ENCODE peak calls at places on chromosome 10, in ten cellular contexts. One of them, this sample, is unnamed.
A peak's percentile ranks its signal among the peaks of the same experiment; 100 is the strongest.

GRCh38 chr10:132145002-132145401 is 41.7 kb upstream of the DPYSL4 start:
- DNase-seq in CD4-positive, alpha-beta T cell: no peak
- DNase-seq in retina: no peak
- DNase-seq in NCI-H345: no peak
- DNase-seq in NCI-H510A: no peak
- DNase-seq in globus pallidus: no peak
- DNase-seq in Calu3: no peak
- DNase-seq in body of pancreas: no peak
- DNase-seq in stomach: no peak
- DNase-seq in AG08396: no peak
- DNase-seq in this sample: no peak

GRCh38 chr10:114565066-114565465 is 93.0 kb downstream of the ABLIM1 start:
- DNase-seq in CD4-positive, alpha-beta T cell: no peak
- DNase-seq in Calu3: no peak
- DNase-seq in globus pallidus: no peak
- DNase-seq in NCI-H510A: no peak
- DNase-seq in AG08396: peak; percentile 17
- DNase-seq in retina: no peak
- DNase-seq in body of pancreas: no peak
- DNase-seq in NCI-H345: no peak
- DNase-seq in stomach: no peak
- DNase-seq in this sample: no peak

GRCh38 chr10:43407148-43407575 is 1.8 kb downstream of the HNRNPF start:
- DNase-seq in Calu3: peak; percentile 55
- DNase-seq in stomach: peak; percentile 66
- DNase-seq in retina: peak; percentile 60
- DNase-seq in body of pancreas: peak; percentile 45
- DNase-seq in NCI-H510A: no peak
- DNase-seq in AG08396: peak; percentile 79
- DNase-seq in CD4-positive, alpha-beta T cell: peak; percentile 43
- DNase-seq in NCI-H345: peak; percentile 11
- DNase-seq in globus pallidus: peak; percentile 43
- DNase-seq in this sample: no peak

GRCh38 chr10:234708-235406 is 99.6 kb downstream of the ZMYND11 start:
- DNase-seq in body of pancreas: no peak
- DNase-seq in CD4-positive, alpha-beta T cell: no peak
- DNase-seq in stomach: no peak
- DNase-seq in NCI-H510A: no peak
- DNase-seq in Calu3: no peak
- DNase-seq in NCI-H345: no peak
- DNase-seq in retina: peak; percentile 24
- DNase-seq in globus pallidus: no peak
- DNase-seq in AG08396: no peak
- DNase-seq in this sample: no peak

GRCh38 chr10:22927661-22928403 is at the start of gene ARMC3:
- DNase-seq in globus pallidus: peak; percentile 83
- DNase-seq in AG08396: peak; percentile 52
- DNase-seq in CD4-positive, alpha-beta T cell: peak; percentile 31
- DNase-seq in NCI-H510A: peak; percentile 9
- DNase-seq in Calu3: peak; percentile 88
- DNase-seq in body of pancreas: peak; percentile 73
- DNase-seq in stomach: peak; percentile 59
- DNase-seq in retina: peak; percentile 89
- DNase-seq in NCI-H345: peak; percentile 59
- DNase-seq in this sample: no peak

GRCh38 chr10:23344251-23344841 is at the start of gene C10orf67:
- DNase-seq in retina: peak; percentile 88
- DNase-seq in CD4-positive, alpha-beta T cell: peak; percentile 20
- DNase-seq in globus pallidus: peak; percentile 78
- DNase-seq in Calu3: peak; percentile 49
- DNase-seq in AG08396: peak; percentile 13
- DNase-seq in NCI-H345: no peak
- DNase-seq in stomach: no peak
- DNase-seq in NCI-H510A: no peak
- DNase-seq in body of pancreas: peak; percentile 5
- DNase-seq in this sample: no peak

GRCh38 chr10:25678666-25679065 is 255.4 kb upstream of the MYO3A start:
- DNase-seq in Calu3: no peak
- DNase-seq in CD4-positive, alpha-beta T cell: no peak
- DNase-seq in NCI-H345: no peak
- DNase-seq in stomach: no peak
- DNase-seq in retina: no peak
- DNase-seq in globus pallidus: no peak
- DNase-seq in body of pancreas: no peak
- DNase-seq in NCI-H510A: no peak
- DNase-seq in AG08396: no peak
- DNase-seq in this sample: no peak

GRCh38 chr10:101565370-101565900 is 22.6 kb downstream of the POLL start:
- DNase-seq in retina: no peak
- DNase-seq in NCI-H345: no peak
- DNase-seq in NCI-H510A: no peak
- DNase-seq in body of pancreas: no peak
- DNase-seq in Calu3: no peak
- DNase-seq in CD4-positive, alpha-beta T cell: no peak
- DNase-seq in globus pallidus: no peak
- DNase-seq in AG08396: no peak
- DNase-seq in stomach: no peak
- DNase-seq in this sample: no peak

GRCh38 chr10:66321746-66322145 is 604.1 kb upstream of the LRRTM3 start:
- DNase-seq in Calu3: no peak
- DNase-seq in CD4-positive, alpha-beta T cell: no peak
- DNase-seq in AG08396: no peak
- DNase-seq in globus pallidus: no peak
- DNase-seq in NCI-H345: no peak
- DNase-seq in stomach: no peak
- DNase-seq in retina: no peak
- DNase-seq in body of pancreas: no peak
- DNase-seq in NCI-H510A: no peak
- DNase-seq in this sample: no peak

GRCh38 chr10:108583827-108584226 is 1339.5 kb downstream of the XPNPEP1 start:
- DNase-seq in stomach: no peak
- DNase-seq in NCI-H510A: no peak
- DNase-seq in NCI-H345: no peak
- DNase-seq in Calu3: no peak
- DNase-seq in CD4-positive, alpha-beta T cell: no peak
- DNase-seq in body of pancreas: no peak
- DNase-seq in globus pallidus: no peak
- DNase-seq in AG08396: no peak
- DNase-seq in retina: no peak
- DNase-seq in this sample: no peak

GRCh38 chr10:129629911-129630310 is 162.9 kb downstream of the MGMT start:
- DNase-seq in AG08396: no peak
- DNase-seq in Calu3: no peak
- DNase-seq in NCI-H345: no peak
- DNase-seq in stomach: no peak
- DNase-seq in body of pancreas: no peak
- DNase-seq in NCI-H510A: no peak
- DNase-seq in retina: no peak
- DNase-seq in globus pallidus: no peak
- DNase-seq in CD4-positive, alpha-beta T cell: no peak
- DNase-seq in this sample: no peak

GRCh38 chr10:62133618-62134017 is 135.0 kb downstream of the RTKN2 start:
- DNase-seq in stomach: no peak
- DNase-seq in globus pallidus: no peak
- DNase-seq in CD4-positive, alpha-beta T cell: no peak
- DNase-seq in NCI-H510A: no peak
- DNase-seq in body of pancreas: no peak
- DNase-seq in retina: no peak
- DNase-seq in NCI-H345: no peak
- DNase-seq in AG08396: no peak
- DNase-seq in Calu3: no peak
- DNase-seq in this sample: no peak

GRCh38 chr10:101588879-101589278 is 758 bp downstream of the DPCD start:
- DNase-seq in stomach: no peak
- DNase-seq in AG08396: peak; percentile 67
- DNase-seq in globus pallidus: no peak
- DNase-seq in body of pancreas: no peak
- DNase-seq in CD4-positive, alpha-beta T cell: no peak
- DNase-seq in retina: no peak
- DNase-seq in Calu3: peak; percentile 11
- DNase-seq in NCI-H345: no peak
- DNase-seq in NCI-H510A: no peak
- DNase-seq in this sample: no peak

GRCh38 chr10:71767420-71768035 is 5.8 kb downstream of the VSIR start:
- DNase-seq in retina: no peak
- DNase-seq in globus pallidus: no peak
- DNase-seq in CD4-positive, alpha-beta T cell: no peak
- DNase-seq in NCI-H510A: no peak
- DNase-seq in AG08396: no peak
- DNase-seq in body of pancreas: peak; percentile 35
- DNase-seq in stomach: no peak
- DNase-seq in NCI-H345: no peak
- DNase-seq in Calu3: peak; percentile 69
- DNase-seq in this sample: no peak

GRCh38 chr10:89440262-89440661 is 25.9 kb downstream of the IFIT5 start:
- DNase-seq in AG08396: no peak
- DNase-seq in CD4-positive, alpha-beta T cell: no peak
- DNase-seq in NCI-H510A: no peak
- DNase-seq in body of pancreas: no peak
- DNase-seq in stomach: no peak
- DNase-seq in globus pallidus: no peak
- DNase-seq in NCI-H345: peak; percentile 38
- DNase-seq in retina: no peak
- DNase-seq in Calu3: no peak
- DNase-seq in this sample: no peak

GRCh38 chr10:124032982-124033886 is 60.2 kb downstream of the CHST15 start:
- DNase-seq in CD4-positive, alpha-beta T cell: no peak
- DNase-seq in globus pallidus: no peak
- DNase-seq in AG08396: peak; percentile 88
- DNase-seq in NCI-H345: no peak
- DNase-seq in body of pancreas: peak; percentile 27
- DNase-seq in stomach: no peak
- DNase-seq in NCI-H510A: no peak
- DNase-seq in Calu3: no peak
- DNase-seq in retina: no peak
- DNase-seq in this sample: no peak

GRCh38 chr10:73940634-73941221 is 29.8 kb downstream of the PLAU start:
- DNase-seq in body of pancreas: peak; percentile 81
- DNase-seq in CD4-positive, alpha-beta T cell: peak; percentile 84
- DNase-seq in stomach: peak; percentile 86
- DNase-seq in globus pallidus: peak; percentile 41
- DNase-seq in retina: peak; percentile 87
- DNase-seq in AG08396: peak; percentile 90
- DNase-seq in NCI-H510A: no peak
- DNase-seq in NCI-H345: peak; percentile 51
- DNase-seq in Calu3: peak; percentile 96
- DNase-seq in this sample: peak; percentile 17

GRCh38 chr10:132503581-132504421 is 33.8 kb upstream of the INPP5A start:
- DNase-seq in stomach: no peak
- DNase-seq in retina: no peak
- DNase-seq in AG08396: no peak
- DNase-seq in globus pallidus: no peak
- DNase-seq in body of pancreas: no peak
- DNase-seq in NCI-H510A: no peak
- DNase-seq in NCI-H345: no peak
- DNase-seq in Calu3: no peak
- DNase-seq in CD4-positive, alpha-beta T cell: no peak
- DNase-seq in this sample: no peak

This sample was measured in NCI-H1048.